ENCODE peak calls at places on chromosomes 12 and 14, in nine cellular contexts. L, X, O, D, C, A, J, H and Q are unnamed samples.

GRCh38 chr12:111642681-111643427 is 42.9 kb downstream of the BRAP start:
- DNase-seq in O (no peak), J (no peak), X (no peak), H (no peak), D (no peak), A (no peak), C (no peak), L (no peak), Q (no peak)

GRCh38 chr12:124336742-124337520 is 42.0 kb downstream of the RFLNA start:
- DNase-seq in A (no peak), H (no peak), J (no peak), D (no peak), C (no peak), L (no peak), X (no peak), O (no peak), Q (no peak)

GRCh38 chr12:89976866-89977265 is 268.2 kb upstream of the ATP2B1 start:
- DNase-seq in A (no peak), O (no peak), D (no peak), J (no peak), L (no peak), C (no peak), X (no peak), H (peak), Q (no peak)

GRCh38 chr12:93777249-93777648 is 100.1 kb downstream of the CRADD start:
- DNase-seq in O (peak), L (peak), J (no peak), H (peak), X (no peak), C (no peak), A (no peak), D (no peak), Q (peak)

GRCh38 chr12:98060421-98060820 is 455.0 kb upstream of the TMPO start:
- DNase-seq in C (no peak), X (no peak), D (no peak), J (no peak), A (no peak), L (no peak), H (peak), O (no peak), Q (no peak)

GRCh38 chr12:116933101-116933500 is 22.4 kb downstream of the FBXW8 start:
- DNase-seq in A (peak), X (no peak), C (no peak), O (no peak), H (no peak), D (no peak), J (no peak), L (no peak), Q (no peak)

GRCh38 chr14:38548091-38548490 is 292.2 kb upstream of the CLEC14A start:
- DNase-seq in J (no peak), D (no peak), O (no peak), L (no peak), C (no peak), H (no peak), X (no peak), A (no peak), Q (no peak)

GRCh38 chr12:59587710-59588109 is 8.1 kb upstream of the SLC16A7 start:
- DNase-seq in C (no peak), H (no peak), X (no peak), D (no peak), L (no peak), J (no peak), A (no peak), O (no peak), Q (no peak)

GRCh38 chr12:103272949-103273348 is 222.8 kb downstream of the C12orf42 start:
- DNase-seq in A (no peak), L (no peak), J (no peak), C (no peak), O (peak), D (no peak), H (no peak), X (no peak), Q (no peak)

GRCh38 chr12:53399896-53400295 is 19.9 kb downstream of the SP1 start:
- DNase-seq in O (no peak), J (no peak), H (no peak), A (no peak), X (no peak), L (no peak), D (no peak), C (no peak), Q (no peak)

GRCh38 chr12:116483959-116484699 is 75.1 kb upstream of the MAP1LC3B2 start:
- DNase-seq in H (no peak), O (no peak), C (no peak), A (no peak), X (no peak), D (no peak), J (no peak), L (no peak), Q (no peak)